ENCODE peak calls at places on chromosomes 13 and 19, in seven cellular contexts. S, W, H, X, C, V and B are unnamed samples.

GRCh38 chr13:34201050-34201913 is 383.3 kb downstream of the RFC3 start:
- DNase-seq in S (peak; percentile 61), W (no peak), H (no peak), X (no peak), C (no peak), V (no peak), B (no peak)

GRCh38 chr19:7483720-7484201 is 5.1 kb downstream of the PEX11G start:
- DNase-seq in H (no peak), V (peak; percentile 53), C (no peak), W (no peak), X (no peak), S (no peak), B (no peak)

GRCh38 chr13:46173656-46174055 is 8.3 kb downstream of the LCP1 start:
- DNase-seq in V (peak; percentile 29), S (no peak), W (no peak), X (no peak), C (no peak), H (no peak), B (no peak)

GRCh38 chr13:77898097-77898496 is 20.5 kb downstream of the EDNRB start:
- DNase-seq in W (no peak), V (no peak), S (peak; percentile 16), X (no peak), C (peak; percentile 59), H (no peak), B (no peak)

GRCh38 chr13:24270639-24271131 is 38.7 kb upstream of the C1QTNF9 start:
- DNase-seq in C (peak; percentile 73), X (no peak), V (peak; percentile 12), H (peak; percentile 14), S (peak; percentile 47), W (no peak), B (no peak)

GRCh38 chr19:4455742-4456565 is 1.6 kb downstream of the UBXN6 start:
- DNase-seq in X (no peak), W (no peak), V (no peak), H (peak; percentile 30), S (peak; percentile 84), C (peak; percentile 63), B (no peak)

GRCh38 chr19:23823952-23824389 is 65.3 kb upstream of the ZNF681 start:
- DNase-seq in V (peak; percentile 26), C (peak; percentile 2), W (no peak), H (peak; percentile 87), X (peak; percentile 0), S (no peak), B (peak; percentile 47)

GRCh38 chr19:16268676-16269319 is 55.8 kb upstream of the KLF2 start:
- DNase-seq in S (no peak), C (no peak), V (no peak), W (no peak), X (no peak), H (no peak), B (no peak)

GRCh38 chr19:41882568-41883462 is at the start of gene ARHGEF1:
- DNase-seq in X (no peak), W (peak; percentile 66), H (no peak), V (no peak), S (no peak), C (peak; percentile 12), B (no peak)

GRCh38 chr19:6334490-6335285 is 1.3 kb upstream of the ACER1 start:
- DNase-seq in V (no peak), X (no peak), W (no peak), S (no peak), H (no peak), C (no peak), B (no peak)

GRCh38 chr13:63048648-63049047 is 1633.0 kb upstream of the PCDH20 start:
- DNase-seq in X (no peak), S (peak; percentile 16), W (no peak), H (no peak), C (no peak), V (no peak), B (no peak)

GRCh38 chr19:49361438-49362047 is 673 bp downstream of the TEAD2 start:
- DNase-seq in V (peak; percentile 21), W (no peak), S (peak; percentile 80), X (peak; percentile 70), C (peak; percentile 93), H (peak; percentile 88), B (peak; percentile 73)

GRCh38 chr13:36519432-36519831 is 87.1 kb downstream of the CCNA1 start:
- DNase-seq in C (no peak), S (no peak), X (no peak), W (no peak), V (no peak), H (peak; percentile 33), B (no peak)

GRCh38 chr13:82713681-82714405 is 1168.4 kb downstream of the SLITRK1 start:
- DNase-seq in W (no peak), X (no peak), S (peak; percentile 41), C (no peak), V (no peak), H (no peak), B (no peak)

GRCh38 chr13:66225071-66225470 is 1005.1 kb downstream of the PCDH9 start:
- DNase-seq in C (no peak), S (no peak), W (no peak), H (peak; percentile 90), V (no peak), X (no peak), B (peak; percentile 67)

GRCh38 chr13:40993987-40994386 is 25.1 kb downstream of the ELF1 start:
- DNase-seq in C (no peak), V (peak; percentile 83), W (no peak), S (no peak), H (peak; percentile 91), X (no peak), B (peak; percentile 32)

GRCh38 chr19:40282920-40283319 is 2.2 kb downstream of the AKT2 start:
- DNase-seq in W (no peak), S (peak; percentile 22), C (no peak), H (no peak), X (no peak), V (no peak), B (no peak)
- H2AK5ac ChIP-seq in W (no peak overlapping the region), S (no peak overlapping the region), C (no peak overlapping the region), H (no peak overlapping the region), X (no peak overlapping the region), V (no peak overlapping the region), B (no peak overlapping the region)

GRCh38 chr13:50334092-50334778 is 319.0 kb downstream of the KCNRG start:
- DNase-seq in C (peak; percentile 62), H (no peak), S (no peak), V (no peak), W (no peak), X (no peak), B (no peak)
- H2BK5ac ChIP-seq in C (no peak overlapping the region), H (no peak overlapping the region), S (peak overlapping the region; percentile 51), V (peak overlapping the region; percentile 66), W (no peak overlapping the region), X (no peak overlapping the region), B (no peak overlapping the region)

GRCh38 chr13:73661687-73662425 is 472.3 kb downstream of the KLF12 start:
- DNase-seq in C (no peak), S (no peak), V (no peak), W (no peak), H (no peak), X (no peak), B (peak; percentile 38)
- H3K79me1 ChIP-seq in C (no peaks in the 10 kb centered on the region), S (no peaks in the 10 kb centered on the region), V (no peaks in the 10 kb centered on the region), W (no peaks in the 10 kb centered on the region), H (no peaks in the 10 kb centered on the region), X (no peaks in the 10 kb centered on the region), B (no peaks in the 10 kb centered on the region)

GRCh38 chr19:38647966-38648788 is 728 bp downstream of the ACTN4 start:
- DNase-seq in S (no peak), C (peak; percentile 33), X (no peak), V (no peak), W (no peak), H (no peak), B (no peak)
- H2AK5ac ChIP-seq in S (peak overlapping the region; percentile 97), C (peak overlapping the region; percentile 53), X (peak overlapping the region; percentile 93), V (peak overlapping the region; percentile 98), W (peak overlapping the region; percentile 75), H (peak overlapping the region; percentile 69), B (no peak overlapping the region)

DNA sequence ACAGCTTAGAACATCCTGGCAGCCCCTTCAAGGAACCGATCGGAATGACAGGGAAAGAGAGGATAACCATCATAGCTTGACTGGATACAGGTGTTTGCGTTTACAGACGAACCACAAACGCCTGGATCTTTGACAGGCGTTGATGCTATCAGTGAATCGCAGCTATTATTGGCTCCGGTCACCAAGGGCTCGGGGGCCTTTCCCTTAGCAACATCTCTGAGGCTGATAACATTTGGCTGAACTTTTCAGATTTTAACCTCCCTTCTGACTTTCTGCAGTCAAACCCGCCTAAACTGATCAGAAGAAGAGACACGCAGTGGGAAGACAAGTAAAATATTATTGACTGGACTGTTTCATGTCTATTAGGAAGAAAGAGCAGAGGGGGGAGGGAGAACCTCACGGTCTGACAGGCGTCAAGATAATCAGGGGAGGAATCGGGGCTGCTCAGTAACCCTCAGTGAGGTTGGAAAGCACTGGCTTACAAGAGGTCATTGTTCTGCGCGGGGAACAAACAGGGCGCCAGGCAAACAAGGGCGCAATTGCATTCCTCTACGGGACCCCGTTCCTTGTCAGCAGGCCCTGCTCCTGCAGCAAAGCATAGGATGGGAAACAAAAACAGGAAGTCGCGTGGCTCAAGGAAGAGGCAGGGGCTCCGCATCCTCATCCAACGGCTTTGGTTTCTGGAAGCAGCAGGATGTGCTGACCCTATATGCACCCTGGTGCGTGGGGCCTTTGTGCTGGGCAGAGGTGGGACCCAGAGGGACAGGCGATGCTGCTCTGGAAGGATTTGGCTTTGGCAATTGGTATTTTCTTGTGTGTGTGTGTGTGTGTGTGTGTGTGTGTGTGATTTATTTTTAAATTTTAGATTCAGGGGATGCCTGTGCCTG is 322.2 kb upstream of the ZNF507 start:
- DNase-seq in H (no peak), S (no peak), C (no peak), X (no peak), W (no peak), V (no peak), B (no peak)
- H2BK5ac ChIP-seq in H (no peak overlapping the region), S (no peak overlapping the region), C (no peak overlapping the region), X (no peak overlapping the region), W (no peak overlapping the region), V (no peak overlapping the region), B (no peak overlapping the region)

GRCh38 chr13:100630564-100630963 is 42.0 kb upstream of the GGACT start:
- DNase-seq in X (peak; percentile 52), W (no peak), H (peak; percentile 4), S (no peak), V (no peak), C (no peak), B (no peak)

GRCh38 chr13:100625447-100625846 is 36.9 kb upstream of the GGACT start:
- DNase-seq in V (peak; percentile 15), H (no peak), W (no peak), C (no peak), S (no peak), X (no peak), B (no peak)

GRCh38 chr13:100627142-100627541 is 38.6 kb upstream of the GGACT start:
- DNase-seq in X (no peak), V (no peak), W (no peak), C (no peak), H (no peak), S (no peak), B (no peak)
- H3K79me1 ChIP-seq in X (peaks cover 2% of the 10 kb centered on the region), V (peaks cover 3% of the 10 kb centered on the region), W (no peaks in the 10 kb centered on the region), C (peaks cover 1% of the 10 kb centered on the region), H (no peaks in the 10 kb centered on the region), S (no peaks in the 10 kb centered on the region), B (no peaks in the 10 kb centered on the region)

DNA sequence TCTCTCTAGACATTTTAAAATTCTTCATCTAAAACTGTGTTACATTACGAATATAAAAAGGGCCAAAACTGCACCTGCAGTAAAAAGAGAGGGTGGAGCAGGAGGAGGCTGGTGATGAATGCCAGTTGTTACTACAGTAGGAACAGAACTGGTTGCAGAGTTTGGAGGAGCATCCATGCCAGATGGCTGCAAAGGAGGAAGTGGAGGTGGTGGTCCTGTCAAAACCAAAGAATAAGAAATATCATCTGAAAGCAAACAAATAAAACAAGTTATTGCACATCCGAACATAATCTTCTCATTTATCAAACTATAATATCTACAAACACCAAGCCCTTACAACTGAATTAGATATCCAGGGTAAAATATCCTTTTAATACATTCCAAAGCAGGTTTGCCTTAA is 40.1 kb downstream of the RBM26 start:
- DNase-seq in C (no peak), S (no peak), W (no peak), H (no peak), V (no peak), X (no peak), B (no peak)
- H2AK5ac ChIP-seq in C (no peak overlapping the region), S (no peak overlapping the region), W (no peak overlapping the region), H (no peak overlapping the region), V (no peak overlapping the region), X (no peak overlapping the region), B (no peak overlapping the region)